ENCODE peak calls at places on chromosomes 6 and 20, in five cellular contexts. J is tibial nerve, V is heart left ventricle, H is IMR-90, X is heart right ventricle. C is an unnamed sample. For H3K27me3, the result is how much of the 10 kb centered on the place peaks cover.

GRCh38 chr20:60147004-60147403 is 188.8 kb downstream of the CDH26 start:
- DNase-seq in J (no peak), H (no peak), V (no peak), X (no peak), C (no peak)

GRCh38 chr6:137465378-137466009 is 28.7 kb downstream of the OLIG3 start:
- DNase-seq in J (no peak), V (no peak), X (no peak), H (no peak), C (no peak)

GRCh38 chr6:11151488-11151887 is 40.0 kb upstream of the ERVFRD-1 start:
- DNase-seq in H (no peak), J (no peak), V (no peak), X (no peak), C (no peak)

GRCh38 chr6:51936536-51936935 is 150.9 kb downstream of the PKHD1 start:
- DNase-seq in J (no peak), H (no peak), X (no peak), V (no peak), C (no peak)

GRCh38 chr6:135066806-135067205 is 12.2 kb upstream of the HBS1L start:
- DNase-seq in H (no peak), J (no peak), X (no peak), V (no peak), C (no peak)

GRCh38 chr20:14959506-14960493 is 622.4 kb upstream of the FLRT3 start:
- DNase-seq in J (no peak), V (no peak), X (no peak), H (no peak), C (no peak)

GRCh38 chr20:11301699-11302098 is 616.0 kb upstream of the BTBD3 start:
- DNase-seq in V (no peak), X (no peak), H (no peak), J (no peak), C (no peak)

GRCh38 chr6:52390361-52390727 is 28.4 kb downstream of the PAQR8 start:
- DNase-seq in H (peak), V (no peak), X (no peak), J (no peak), C (no peak)

GRCh38 chr20:1813101-1813529 is 82.1 kb upstream of the SIRPA start:
- DNase-seq in H (peak), V (peak), X (peak), J (peak), C (peak)

GRCh38 chr20:54156981-54157835 is 16.6 kb downstream of the CYP24A1 start:
- DNase-seq in X (no peak), H (no peak), J (no peak), V (no peak), C (no peak)

GRCh38 chr20:57659789-57660509 is 39.7 kb upstream of the ZBP1 start:
- DNase-seq in X (no peak), J (peak), V (peak), H (no peak), C (peak)

GRCh38 chr6:33621396-33622388 is 570 bp downstream of the ITPR3 start:
- DNase-seq in J (no peak), V (no peak), H (no peak), X (peak), C (peak)

GRCh38 chr6:54861846-54862616 is 15.5 kb downstream of the FAM83B start:
- DNase-seq in X (no peak), H (no peak), J (no peak), V (no peak), C (no peak)

GRCh38 chr20:52379723-52380336 is 188.3 kb upstream of the ZFP64 start:
- DNase-seq in H (peak), V (no peak), X (peak), J (no peak), C (peak)

GRCh38 chr6:28772480-28773381 is 151.1 kb downstream of the TRIM27 start:
- DNase-seq in H (no peak), X (no peak), J (no peak), V (no peak), C (no peak)
- H3K27me3 ChIP-seq in H (half or more), X (half or more), J (half or more), V (half or more), C (under half)

DNA sequence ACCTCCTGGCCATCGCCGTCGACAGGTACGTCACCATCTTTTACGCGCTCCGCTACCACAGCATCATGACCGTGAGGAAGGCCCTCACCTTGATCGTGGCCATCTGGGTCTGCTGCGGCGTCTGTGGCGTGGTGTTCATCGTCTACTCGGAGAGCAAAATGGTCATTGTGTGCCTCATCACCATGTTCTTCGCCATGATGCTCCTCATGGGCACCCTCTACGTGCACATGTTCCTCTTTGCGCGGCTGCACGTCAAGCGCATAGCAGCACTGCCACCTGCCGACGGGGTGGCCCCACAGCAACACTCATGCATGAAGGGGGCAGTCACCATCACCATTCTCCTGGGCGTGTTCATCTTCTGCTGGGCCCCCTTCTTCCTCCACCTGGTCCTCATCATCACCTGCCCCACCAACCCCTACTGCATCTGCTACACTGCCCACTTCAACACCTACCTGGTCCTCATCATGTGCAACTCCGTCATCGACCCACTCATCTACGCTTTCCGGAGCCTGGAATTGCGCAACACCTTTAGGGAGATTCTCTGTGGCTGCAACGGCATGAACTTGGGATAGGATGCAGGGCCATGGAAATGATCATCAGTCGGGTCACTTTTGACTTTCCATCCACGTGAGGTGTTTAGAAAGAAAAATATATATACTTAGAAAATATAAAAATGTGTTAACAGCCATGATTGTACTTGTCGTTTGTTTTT is 868 bp downstream of the MC3R start:
- DNase-seq in H (no peak), J (no peak), V (no peak), X (no peak), C (peak)
- TF ChIP-seq CTCF in H (peak), J (peak), V (peak), X (peak), C (no peak)

DNA sequence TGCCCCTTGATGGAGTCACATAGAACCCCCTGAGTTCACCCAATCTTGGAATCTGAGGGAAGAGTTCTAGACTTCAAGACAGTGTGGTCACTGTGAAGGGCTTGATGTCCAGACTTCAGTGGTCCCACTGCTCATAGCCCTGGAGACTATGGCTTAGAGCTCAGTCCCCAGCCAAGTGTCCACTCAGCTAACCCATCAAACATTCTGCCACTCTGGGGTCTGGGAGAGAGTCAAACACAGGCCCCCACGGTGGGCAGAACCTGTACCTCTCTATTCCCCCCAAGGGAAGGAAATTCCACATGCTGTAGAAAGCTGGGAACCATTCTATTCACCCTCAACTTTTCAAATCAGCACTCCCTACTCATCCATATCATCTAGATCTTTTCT is 15.5 kb upstream of the TBC1D22B start:
- DNase-seq in X (no peak), H (no peak), V (no peak), J (no peak), C (no peak)
- H3K27ac ChIP-seq in X (peak), H (peak), V (peak), J (peak), C (peak)

DNA sequence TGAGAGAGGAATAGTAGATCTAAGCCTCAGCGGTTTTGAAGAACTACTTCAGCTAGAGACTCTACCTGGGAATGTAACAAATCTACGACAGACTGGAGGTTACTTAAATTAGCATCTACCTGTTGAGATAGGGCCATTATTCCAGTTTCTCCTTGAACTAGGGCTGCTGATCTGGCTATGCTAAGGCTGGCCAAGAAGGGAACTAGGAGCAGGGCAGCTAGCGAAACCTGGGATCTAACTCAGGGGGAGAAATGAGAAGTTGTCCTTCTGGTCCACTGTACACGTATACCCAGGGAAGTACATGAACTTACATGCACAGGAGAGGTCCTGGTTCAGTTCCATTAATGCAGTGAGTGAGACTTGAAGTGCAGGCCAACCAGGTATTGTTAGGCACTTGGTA is 156.7 kb downstream of the TRIM27 start:
- DNase-seq in J (no peak), V (no peak), H (no peak), X (no peak), C (no peak)
- H3K27me3 ChIP-seq in J (half or more), V (half or more), H (under half), X (half or more), C (half or more)

GRCh38 chr6:19210849-19211590 is 626.1 kb upstream of the ID4 start:
- DNase-seq in H (no peak), J (no peak), V (no peak), X (peak), C (no peak)
- TF ChIP-seq CTCF in H (no peak), J (peak), V (peak), X (peak), C (peak)